ENCODE peak calls at places on chromosomes 5 and 9, in ten cellular contexts. One of them, this sample, is unnamed.

GRCh38 chr9:124889006-124889405 is 27.1 kb downstream of the ARPC5L start:
- DNase-seq in spleen: no peak
- DNase-seq in fibroblast of lung: no peak
- DNase-seq in kidney: no peak
- DNase-seq in bronchial epithelial cell: no peak
- DNase-seq in suprapubic skin: no peak
- DNase-seq in hepatocyte: no peak
- DNase-seq in kidney epithelial cell: no peak
- DNase-seq in effector memory CD4-positive, alpha-beta T cell: no peak
- DNase-seq in fibroblast of pulmonary artery: no peak
- DNase-seq in this sample: no peak

GRCh38 chr9:124216474-124217176 is 41.1 kb upstream of the NEK6 start:
- DNase-seq in spleen: peak; percentile 93
- DNase-seq in fibroblast of lung: no peak
- DNase-seq in kidney: no peak
- DNase-seq in bronchial epithelial cell: no peak
- DNase-seq in suprapubic skin: peak; percentile 64
- DNase-seq in hepatocyte: no peak
- DNase-seq in kidney epithelial cell: no peak
- DNase-seq in effector memory CD4-positive, alpha-beta T cell: no peak
- DNase-seq in fibroblast of pulmonary artery: no peak
- DNase-seq in this sample: peak; percentile 46

GRCh38 chr5:73743161-73743560 is 117.2 kb downstream of the ARHGEF28 start:
- DNase-seq in spleen: no peak
- DNase-seq in fibroblast of lung: no peak
- DNase-seq in kidney: no peak
- DNase-seq in bronchial epithelial cell: no peak
- DNase-seq in suprapubic skin: no peak
- DNase-seq in hepatocyte: no peak
- DNase-seq in kidney epithelial cell: no peak
- DNase-seq in effector memory CD4-positive, alpha-beta T cell: no peak
- DNase-seq in fibroblast of pulmonary artery: no peak
- DNase-seq in this sample: no peak

GRCh38 chr5:137610598-137610997 is 111.5 kb upstream of the SPOCK1 start:
- DNase-seq in spleen: no peak
- DNase-seq in fibroblast of lung: no peak
- DNase-seq in kidney: no peak
- DNase-seq in bronchial epithelial cell: no peak
- DNase-seq in suprapubic skin: no peak
- DNase-seq in hepatocyte: no peak
- DNase-seq in kidney epithelial cell: no peak
- DNase-seq in effector memory CD4-positive, alpha-beta T cell: no peak
- DNase-seq in fibroblast of pulmonary artery: no peak
- DNase-seq in this sample: no peak

GRCh38 chr5:65809817-65810531 is 88.0 kb downstream of the NLN start:
- DNase-seq in spleen: no peak
- DNase-seq in fibroblast of lung: peak; percentile 96
- DNase-seq in kidney: no peak
- DNase-seq in bronchial epithelial cell: no peak
- DNase-seq in suprapubic skin: peak; percentile 71
- DNase-seq in hepatocyte: peak; percentile 57
- DNase-seq in kidney epithelial cell: no peak
- DNase-seq in effector memory CD4-positive, alpha-beta T cell: no peak
- DNase-seq in fibroblast of pulmonary artery: peak; percentile 84
- DNase-seq in this sample: peak; percentile 73

GRCh38 chr5:142388696-142389095 is 63.9 kb upstream of the SPRY4 start:
- DNase-seq in spleen: no peak
- DNase-seq in fibroblast of lung: peak; percentile 40
- DNase-seq in kidney: no peak
- DNase-seq in bronchial epithelial cell: peak; percentile 36
- DNase-seq in suprapubic skin: no peak
- DNase-seq in hepatocyte: no peak
- DNase-seq in kidney epithelial cell: no peak
- DNase-seq in effector memory CD4-positive, alpha-beta T cell: no peak
- DNase-seq in fibroblast of pulmonary artery: peak; percentile 16
- DNase-seq in this sample: no peak

GRCh38 chr5:77993799-77994318 is 217.7 kb upstream of the TBCA start:
- DNase-seq in spleen: no peak
- DNase-seq in fibroblast of lung: no peak
- DNase-seq in kidney: no peak
- DNase-seq in bronchial epithelial cell: no peak
- DNase-seq in suprapubic skin: no peak
- DNase-seq in hepatocyte: no peak
- DNase-seq in kidney epithelial cell: no peak
- DNase-seq in effector memory CD4-positive, alpha-beta T cell: no peak
- DNase-seq in fibroblast of pulmonary artery: no peak
- DNase-seq in this sample: peak; percentile 76

GRCh38 chr9:134419684-134420076 is 93.4 kb downstream of the RXRA start:
- DNase-seq in spleen: no peak
- DNase-seq in fibroblast of lung: no peak
- DNase-seq in kidney: no peak
- DNase-seq in bronchial epithelial cell: no peak
- DNase-seq in suprapubic skin: no peak
- DNase-seq in hepatocyte: peak; percentile 36
- DNase-seq in kidney epithelial cell: no peak
- DNase-seq in effector memory CD4-positive, alpha-beta T cell: no peak
- DNase-seq in fibroblast of pulmonary artery: no peak
- DNase-seq in this sample: no peak

GRCh38 chr9:72465602-72466001 is 55.8 kb upstream of the TMC1 start:
- DNase-seq in spleen: no peak
- DNase-seq in fibroblast of lung: peak; percentile 70
- DNase-seq in kidney: no peak
- DNase-seq in bronchial epithelial cell: peak; percentile 84
- DNase-seq in suprapubic skin: no peak
- DNase-seq in hepatocyte: no peak
- DNase-seq in kidney epithelial cell: no peak
- DNase-seq in effector memory CD4-positive, alpha-beta T cell: no peak
- DNase-seq in fibroblast of pulmonary artery: no peak
- DNase-seq in this sample: no peak

GRCh38 chr9:129962889-129963703 is 79.9 kb downstream of the FNBP1 start:
- DNase-seq in spleen: peak; percentile 85
- DNase-seq in fibroblast of lung: peak; percentile 44
- DNase-seq in kidney: no peak
- DNase-seq in bronchial epithelial cell: peak; percentile 29
- DNase-seq in suprapubic skin: no peak
- DNase-seq in hepatocyte: no peak
- DNase-seq in kidney epithelial cell: no peak
- DNase-seq in effector memory CD4-positive, alpha-beta T cell: peak; percentile 70
- DNase-seq in fibroblast of pulmonary artery: peak; percentile 72
- DNase-seq in this sample: no peak

GRCh38 chr5:125349432-125349831 is 603.0 kb upstream of the ZNF608 start:
- DNase-seq in spleen: no peak
- DNase-seq in fibroblast of lung: peak; percentile 30
- DNase-seq in kidney: no peak
- DNase-seq in bronchial epithelial cell: no peak
- DNase-seq in suprapubic skin: no peak
- DNase-seq in hepatocyte: peak; percentile 35
- DNase-seq in kidney epithelial cell: no peak
- DNase-seq in effector memory CD4-positive, alpha-beta T cell: no peak
- DNase-seq in fibroblast of pulmonary artery: peak; percentile 48
- DNase-seq in this sample: peak; percentile 39

GRCh38 chr5:84680908-84681307 is 296.2 kb upstream of the EDIL3 start:
- DNase-seq in spleen: no peak
- DNase-seq in fibroblast of lung: no peak
- DNase-seq in kidney: no peak
- DNase-seq in bronchial epithelial cell: no peak
- DNase-seq in suprapubic skin: no peak
- DNase-seq in hepatocyte: no peak
- DNase-seq in kidney epithelial cell: no peak
- DNase-seq in effector memory CD4-positive, alpha-beta T cell: no peak
- DNase-seq in fibroblast of pulmonary artery: no peak
- DNase-seq in this sample: no peak

GRCh38 chr5:131635755-131636479 is 888 bp upstream of the RAPGEF6 start:
- DNase-seq in spleen: no peak
- DNase-seq in fibroblast of lung: peak; percentile 36
- DNase-seq in kidney: peak; percentile 78
- DNase-seq in bronchial epithelial cell: no peak
- DNase-seq in suprapubic skin: no peak
- DNase-seq in hepatocyte: peak; percentile 9
- DNase-seq in kidney epithelial cell: no peak
- DNase-seq in effector memory CD4-positive, alpha-beta T cell: no peak
- DNase-seq in fibroblast of pulmonary artery: peak; percentile 52
- DNase-seq in this sample: no peak

GRCh38 chr9:117763314-117763713 is 59.1 kb downstream of the TLR4 start:
- DNase-seq in spleen: no peak
- DNase-seq in fibroblast of lung: peak; percentile 35
- DNase-seq in kidney: no peak
- DNase-seq in bronchial epithelial cell: peak; percentile 39
- DNase-seq in suprapubic skin: no peak
- DNase-seq in hepatocyte: no peak
- DNase-seq in kidney epithelial cell: peak; percentile 25
- DNase-seq in effector memory CD4-positive, alpha-beta T cell: no peak
- DNase-seq in fibroblast of pulmonary artery: peak; percentile 29
- DNase-seq in this sample: no peak

GRCh38 chr5:179879690-179880010 is 21.0 kb upstream of the MRNIP start:
- DNase-seq in spleen: peak; percentile 61
- DNase-seq in fibroblast of lung: no peak
- DNase-seq in kidney: no peak
- DNase-seq in bronchial epithelial cell: no peak
- DNase-seq in suprapubic skin: no peak
- DNase-seq in hepatocyte: no peak
- DNase-seq in kidney epithelial cell: no peak
- DNase-seq in effector memory CD4-positive, alpha-beta T cell: no peak
- DNase-seq in fibroblast of pulmonary artery: no peak
- DNase-seq in this sample: no peak

GRCh38 chr9:83032065-83032625 is 30.8 kb downstream of the RASEF start:
- DNase-seq in spleen: no peak
- DNase-seq in fibroblast of lung: no peak
- DNase-seq in kidney: no peak
- DNase-seq in bronchial epithelial cell: peak; percentile 71
- DNase-seq in suprapubic skin: no peak
- DNase-seq in hepatocyte: no peak
- DNase-seq in kidney epithelial cell: no peak
- DNase-seq in effector memory CD4-positive, alpha-beta T cell: no peak
- DNase-seq in fibroblast of pulmonary artery: no peak
- DNase-seq in this sample: no peak

GRCh38 chr5:141714542-141715303 is 32.7 kb upstream of the ARAP3 start:
- DNase-seq in spleen: no peak
- DNase-seq in fibroblast of lung: no peak
- DNase-seq in kidney: no peak
- DNase-seq in bronchial epithelial cell: peak; percentile 77
- DNase-seq in suprapubic skin: no peak
- DNase-seq in hepatocyte: no peak
- DNase-seq in kidney epithelial cell: no peak
- DNase-seq in effector memory CD4-positive, alpha-beta T cell: no peak
- DNase-seq in fibroblast of pulmonary artery: no peak
- DNase-seq in this sample: no peak

GRCh38 chr5:114179134-114179533 is 182.7 kb upstream of the KCNN2 start:
- DNase-seq in spleen: no peak
- DNase-seq in fibroblast of lung: no peak
- DNase-seq in kidney: no peak
- DNase-seq in bronchial epithelial cell: no peak
- DNase-seq in suprapubic skin: no peak
- DNase-seq in hepatocyte: no peak
- DNase-seq in kidney epithelial cell: no peak
- DNase-seq in effector memory CD4-positive, alpha-beta T cell: no peak
- DNase-seq in fibroblast of pulmonary artery: no peak
- DNase-seq in this sample: no peak

GRCh38 chr5:66223637-66224036 is 79.5 kb downstream of the SREK1 start:
- DNase-seq in spleen: no peak
- DNase-seq in fibroblast of lung: no peak
- DNase-seq in kidney: no peak
- DNase-seq in bronchial epithelial cell: no peak
- DNase-seq in suprapubic skin: no peak
- DNase-seq in hepatocyte: no peak
- DNase-seq in kidney epithelial cell: no peak
- DNase-seq in effector memory CD4-positive, alpha-beta T cell: no peak
- DNase-seq in fibroblast of pulmonary artery: peak; percentile 28
- DNase-seq in this sample: peak; percentile 57

GRCh38 chr5:10632110-10632903 is 68.4 kb downstream of the ANKRD33B start:
- DNase-seq in spleen: peak; percentile 91
- DNase-seq in fibroblast of lung: peak; percentile 54
- DNase-seq in kidney: peak; percentile 66
- DNase-seq in bronchial epithelial cell: no peak
- DNase-seq in suprapubic skin: no peak
- DNase-seq in hepatocyte: no peak
- DNase-seq in kidney epithelial cell: no peak
- DNase-seq in effector memory CD4-positive, alpha-beta T cell: peak; percentile 6
- DNase-seq in fibroblast of pulmonary artery: no peak
- DNase-seq in this sample: no peak
- H3K4me3 ChIP-seq in spleen: peak overlapping the region; percentile 27
- H3K4me3 ChIP-seq in fibroblast of lung: no peak overlapping the region
- H3K4me3 ChIP-seq in kidney: no peak overlapping the region
- H3K4me3 ChIP-seq in bronchial epithelial cell: no peak overlapping the region
- H3K4me3 ChIP-seq in suprapubic skin: no peak overlapping the region
- H3K4me3 ChIP-seq in hepatocyte: no peak overlapping the region
- H3K4me3 ChIP-seq in kidney epithelial cell: no peak overlapping the region
- H3K4me3 ChIP-seq in effector memory CD4-positive, alpha-beta T cell: peak overlapping the region; percentile 13
- H3K4me3 ChIP-seq in fibroblast of pulmonary artery: no peak overlapping the region
- H3K4me3 ChIP-seq in this sample: no peak overlapping the region

GRCh38 chr5:83474986-83475385 is 3.4 kb downstream of the VCAN start:
- DNase-seq in spleen: no peak
- DNase-seq in fibroblast of lung: no peak
- DNase-seq in kidney: no peak
- DNase-seq in bronchial epithelial cell: no peak
- DNase-seq in suprapubic skin: no peak
- DNase-seq in hepatocyte: no peak
- DNase-seq in kidney epithelial cell: no peak
- DNase-seq in effector memory CD4-positive, alpha-beta T cell: no peak
- DNase-seq in fibroblast of pulmonary artery: no peak
- DNase-seq in this sample: no peak
- H3K4me3 ChIP-seq in spleen: peak overlapping the region; percentile 45
- H3K4me3 ChIP-seq in fibroblast of lung: peak overlapping the region; percentile 90
- H3K4me3 ChIP-seq in kidney: peak overlapping the region; percentile 63
- H3K4me3 ChIP-seq in bronchial epithelial cell: peak overlapping the region; percentile 61
- H3K4me3 ChIP-seq in suprapubic skin: peak overlapping the region; percentile 52
- H3K4me3 ChIP-seq in hepatocyte: peak overlapping the region; percentile 54
- H3K4me3 ChIP-seq in kidney epithelial cell: peak overlapping the region; percentile 96
- H3K4me3 ChIP-seq in effector memory CD4-positive, alpha-beta T cell: no peak overlapping the region
- H3K4me3 ChIP-seq in fibroblast of pulmonary artery: peak overlapping the region; percentile 85
- H3K4me3 ChIP-seq in this sample: peak overlapping the region; percentile 57

DNA sequence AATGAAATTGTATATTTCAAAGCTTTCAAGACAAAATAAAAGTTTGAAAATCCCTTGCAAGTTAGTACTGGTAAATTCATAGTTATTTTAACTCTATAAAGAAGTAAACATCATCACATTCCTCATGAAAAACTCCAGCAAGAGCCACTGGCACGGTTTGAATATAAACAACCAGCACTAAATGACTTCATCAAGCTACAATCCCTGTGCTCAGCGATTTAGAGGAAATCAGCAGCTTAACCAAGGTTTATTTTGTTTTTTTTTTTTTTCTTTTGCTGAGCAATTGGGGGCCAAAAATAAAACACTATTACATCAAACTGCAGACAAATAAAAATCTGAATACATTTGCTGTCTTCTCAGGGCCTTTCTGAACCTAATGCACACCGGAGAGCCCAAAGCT is 106.1 kb upstream of the SLC24A2 start:
- DNase-seq in spleen: no peak
- DNase-seq in fibroblast of lung: peak; percentile 20
- DNase-seq in kidney: no peak
- DNase-seq in bronchial epithelial cell: peak; percentile 4
- DNase-seq in suprapubic skin: no peak
- DNase-seq in hepatocyte: peak; percentile 36
- DNase-seq in kidney epithelial cell: no peak
- DNase-seq in effector memory CD4-positive, alpha-beta T cell: no peak
- DNase-seq in fibroblast of pulmonary artery: peak; percentile 6
- DNase-seq in this sample: no peak
- H3K4me3 ChIP-seq in spleen: no peak overlapping the region
- H3K4me3 ChIP-seq in fibroblast of lung: no peak overlapping the region
- H3K4me3 ChIP-seq in kidney: no peak overlapping the region
- H3K4me3 ChIP-seq in bronchial epithelial cell: no peak overlapping the region
- H3K4me3 ChIP-seq in suprapubic skin: no peak overlapping the region
- H3K4me3 ChIP-seq in hepatocyte: no peak overlapping the region
- H3K4me3 ChIP-seq in kidney epithelial cell: no peak overlapping the region
- H3K4me3 ChIP-seq in effector memory CD4-positive, alpha-beta T cell: no peak overlapping the region
- H3K4me3 ChIP-seq in fibroblast of pulmonary artery: no peak overlapping the region
- H3K4me3 ChIP-seq in this sample: no peak overlapping the region

GRCh38 chr5:177310757-177311173 is 933 bp downstream of the MXD3 start:
- DNase-seq in spleen: peak; percentile 88
- DNase-seq in fibroblast of lung: no peak
- DNase-seq in kidney: peak; percentile 61
- DNase-seq in bronchial epithelial cell: peak; percentile 18
- DNase-seq in suprapubic skin: peak; percentile 72
- DNase-seq in hepatocyte: no peak
- DNase-seq in kidney epithelial cell: no peak
- DNase-seq in effector memory CD4-positive, alpha-beta T cell: no peak
- DNase-seq in fibroblast of pulmonary artery: peak; percentile 27
- DNase-seq in this sample: no peak
- H3K4me3 ChIP-seq in spleen: peak overlapping the region; percentile 73
- H3K4me3 ChIP-seq in fibroblast of lung: peak overlapping the region; percentile 20
- H3K4me3 ChIP-seq in kidney: no peak overlapping the region
- H3K4me3 ChIP-seq in bronchial epithelial cell: no peak overlapping the region
- H3K4me3 ChIP-seq in suprapubic skin: no peak overlapping the region
- H3K4me3 ChIP-seq in hepatocyte: no peak overlapping the region
- H3K4me3 ChIP-seq in kidney epithelial cell: peak overlapping the region; percentile 46
- H3K4me3 ChIP-seq in effector memory CD4-positive, alpha-beta T cell: no peak overlapping the region
- H3K4me3 ChIP-seq in fibroblast of pulmonary artery: peak overlapping the region; percentile 63
- H3K4me3 ChIP-seq in this sample: no peak overlapping the region

This sample was measured in dorsolateral prefrontal cortex.